ENCODE peak calls at places on chromosomes 6 and 20, in four cellular contexts. V is A549, A is HepG2, M is HCT116. I is an unnamed sample.

GRCh38 chr20:9066196-9066595 is 2.7 kb upstream of the PLCB4 start:
- DNase-seq in V (peak), A (no peak), M (no peak), I (no peak)

GRCh38 chr6:604579-604978 is 52.3 kb downstream of the HUS1B start:
- DNase-seq in V (no peak), A (no peak), M (no peak), I (no peak)

GRCh38 chr6:42165016-42165415 is 8.1 kb upstream of the GUCA1A start:
- DNase-seq in V (no peak), A (no peak), M (no peak), I (no peak)

GRCh38 chr6:97674802-97675201 is 391.8 kb upstream of the MMS22L start:
- DNase-seq in V (no peak), A (no peak), M (no peak), I (no peak)

GRCh38 chr6:126926926-126927325 is 191.5 kb upstream of the RSPO3 start:
- DNase-seq in V (no peak), A (no peak), M (no peak), I (no peak)

GRCh38 chr6:72286911-72287311 is 335.0 kb upstream of the KCNQ5 start:
- DNase-seq in V (no peak), A (no peak), M (no peak), I (no peak)

GRCh38 chr6:26183581-26184408 is 96.6 kb downstream of the HFE start:
- DNase-seq in V (peak), A (no peak), M (no peak), I (no peak)

GRCh38 chr6:33895296-33895695 is 91.5 kb upstream of the MLN start:
- DNase-seq in V (no peak), A (no peak), M (no peak), I (no peak)

GRCh38 chr6:90811596-90812226 is 224.8 kb upstream of the MAP3K7 start:
- DNase-seq in V (no peak), A (no peak), M (no peak), I (no peak)

GRCh38 chr6:150209415-150209814 is 66.6 kb downstream of the PPP1R14C start:
- DNase-seq in V (no peak), A (no peak), M (no peak), I (no peak)

DNA sequence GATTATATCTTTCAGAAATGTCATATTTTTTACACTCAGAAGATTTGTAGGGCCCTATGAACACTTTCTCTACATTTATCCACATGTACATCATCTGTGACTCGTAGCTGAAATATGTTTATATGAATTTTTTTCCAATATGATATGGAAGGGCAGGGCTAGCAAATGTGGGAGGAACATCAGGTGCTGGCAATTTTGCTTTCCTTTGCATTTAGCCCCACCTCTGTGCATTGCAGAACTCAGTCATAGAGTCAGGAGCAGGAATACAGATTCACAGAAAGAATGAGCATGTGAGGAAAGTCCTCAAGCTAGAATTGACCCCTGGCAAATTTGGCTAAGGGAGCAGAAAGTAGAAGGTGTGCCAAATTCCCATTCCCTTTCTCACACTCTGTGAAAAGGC is 129.9 kb downstream of the CRYBG1 start:
- DNase-seq in V (no peak), A (no peak), M (no peak), I (no peak)
- TF ChIP-seq RAD21 in V (no peak), A (no peak), M (no peak), I (no peak)

GRCh38 chr6:147022041-147022440 is 182.2 kb upstream of the STXBP5 start:
- DNase-seq in V (no peak), A (no peak), M (no peak), I (no peak)
- TF ChIP-seq RAD21 in V (no peak), A (no peak), M (no peak), I (no peak)

GRCh38 chr6:7617954-7618764 is 28.2 kb downstream of the SNRNP48 start:
- DNase-seq in V (no peak), A (no peak), M (no peak), I (no peak)
- TF ChIP-seq RAD21 in V (no peak), A (no peak), M (no peak), I (no peak)

DNA sequence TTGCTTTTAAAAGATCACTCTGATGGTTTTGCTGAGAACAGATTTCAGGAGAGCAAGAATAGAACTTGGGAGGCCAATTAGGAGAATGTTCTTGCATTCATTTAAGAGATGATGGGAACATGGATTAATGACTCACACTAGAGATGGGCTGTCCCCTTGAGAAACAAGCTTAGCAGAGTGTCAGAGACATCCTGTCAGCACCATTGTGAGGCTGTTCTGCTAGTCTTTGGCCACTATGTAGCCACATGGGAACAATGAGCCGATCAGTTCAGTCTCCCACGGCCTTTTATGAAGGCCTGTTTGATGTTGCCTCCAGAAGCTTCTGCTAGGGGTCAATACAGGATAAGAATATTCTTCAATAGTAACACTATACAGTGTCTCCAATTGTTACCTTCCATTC is 113.0 kb upstream of the EYA4 start:
- DNase-seq in V (no peak), A (peak), M (no peak), I (no peak)
- TF ChIP-seq RAD21 in V (no peak), A (no peak), M (no peak), I (no peak)

GRCh38 chr6:108781419-108782110 is 66.7 kb upstream of the ARMC2 start:
- DNase-seq in V (no peak), A (no peak), M (no peak), I (peak)
- TF ChIP-seq RAD21 in V (no peak), A (no peak), M (no peak), I (no peak)

GRCh38 chr20:49627329-49627761 is 59.4 kb upstream of the PTGIS start:
- DNase-seq in V (peak), A (no peak), M (no peak), I (no peak)
- TF ChIP-seq RAD21 in V (no peak), A (no peak), M (no peak), I (no peak)

GRCh38 chr20:45316150-45317080 is 8.3 kb upstream of the MATN4 start:
- DNase-seq in V (no peak), A (no peak), M (no peak), I (no peak)
- TF ChIP-seq RAD21 in V (no peak), A (no peak), M (no peak), I (no peak)

GRCh38 chr6:117482240-117483003 is at the start of gene DCBLD1:
- DNase-seq in V (peak), A (peak), M (peak), I (no peak)
- TF ChIP-seq RAD21 in V (no peak), A (peak), M (no peak), I (no peak)

DNA sequence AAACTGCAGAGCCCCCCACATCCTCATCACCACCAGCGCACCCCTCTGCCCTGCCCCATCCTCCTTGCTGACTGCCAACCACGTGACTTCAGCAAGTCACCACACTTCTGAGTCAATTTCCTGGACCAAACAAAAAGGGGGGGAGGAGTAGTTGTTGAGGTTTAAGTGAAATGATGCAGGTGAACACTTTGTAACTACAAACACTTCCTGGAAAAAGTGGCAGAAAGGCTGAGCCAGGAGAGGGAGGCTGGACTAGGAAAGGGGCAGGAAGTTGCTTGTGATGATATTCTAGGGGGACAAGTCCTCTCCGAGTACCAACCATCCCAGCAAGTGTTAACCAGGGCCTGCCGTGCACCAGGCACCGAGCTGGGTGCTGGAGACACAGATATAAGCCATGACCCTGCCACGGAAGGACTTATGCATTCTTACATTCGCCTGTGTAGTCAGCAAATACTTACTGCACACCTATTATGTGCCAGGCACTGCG is 67.4 kb downstream of the PREX1 start:
- DNase-seq in V (no peak), A (no peak), M (no peak), I (no peak)
- TF ChIP-seq RAD21 in V (no peak), A (no peak), M (no peak), I (no peak)

DNA sequence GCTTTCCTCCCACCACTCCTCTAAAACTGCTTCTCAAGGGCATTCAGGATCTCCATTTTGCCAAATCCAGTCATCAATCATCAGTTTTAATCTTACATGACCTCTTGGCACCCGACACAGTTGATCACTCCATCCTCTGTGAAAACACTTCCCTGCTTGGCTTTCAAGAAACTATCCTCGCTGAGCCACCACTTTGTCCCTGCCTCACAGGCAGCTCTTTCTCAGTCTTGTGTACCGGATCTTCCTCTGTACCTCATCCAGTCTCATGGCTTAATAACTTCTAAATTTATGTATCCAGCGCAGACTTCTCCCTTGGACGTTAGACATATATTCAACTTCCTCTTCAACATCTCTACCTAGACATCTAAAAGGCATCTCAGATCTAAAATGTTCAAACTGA is 89.9 kb downstream of the BTBD9 start:
- DNase-seq in V (no peak), A (no peak), M (no peak), I (no peak)
- TF ChIP-seq RAD21 in V (no peak), A (no peak), M (no peak), I (no peak)